ENCODE peak calls at places on chromosomes 7 and 10, in eight cellular contexts. Y is OCI-LY7; N is kidney; K is fibroblast of pulmonary artery; E is CD8-positive, alpha-beta T cell; I is esophagus squamous epithelium; D is hepatocyte; V is AG09319. F is an unnamed sample.

GRCh38 chr7:43647772-43648643 is 65.1 kb downstream of the STK17A start:
- DNase-seq in V (peak), D (peak), Y (peak), K (peak), E (peak), N (peak), I (no peak), F (no peak)

GRCh38 chr10:88832376-88832775 is 19.3 kb downstream of the ANKRD22 start:
- DNase-seq in N (no peak), E (no peak), D (no peak), Y (no peak), I (no peak), V (no peak), K (no peak), F (no peak)

GRCh38 chr7:33862946-33863814 is 42.2 kb upstream of the BMPER start:
- DNase-seq in D (no peak), N (no peak), I (no peak), V (no peak), Y (no peak), K (no peak), E (no peak), F (no peak)

GRCh38 chr10:104318810-104319684 is 19.2 kb downstream of the ITPRIP start:
- DNase-seq in I (no peak), E (no peak), V (no peak), Y (no peak), K (peak), D (peak), N (peak), F (no peak)

GRCh38 chr10:123847686-123848432 is 43.7 kb downstream of the CPXM2 start:
- DNase-seq in N (no peak), Y (no peak), D (peak), K (peak), V (peak), E (no peak), I (no peak), F (no peak)

GRCh38 chr10:131131726-131132561 is 179.6 kb downstream of the TCERG1L start:
- DNase-seq in V (no peak), E (no peak), Y (no peak), N (no peak), D (no peak), K (no peak), I (no peak), F (no peak)

GRCh38 chr7:76386691-76387260 is 22.7 kb downstream of the SSC4D start:
- DNase-seq in E (no peak), Y (no peak), I (no peak), D (no peak), N (no peak), K (no peak), V (no peak), F (no peak)

GRCh38 chr7:78967046-78967445 is 486.4 kb downstream of the MAGI2 start:
- DNase-seq in Y (no peak), K (no peak), I (no peak), N (no peak), E (no peak), V (no peak), D (no peak), F (no peak)

GRCh38 chr10:110446954-110447608 is 50.6 kb upstream of the DUSP5 start:
- DNase-seq in I (no peak), Y (no peak), K (peak), E (no peak), N (no peak), V (peak), D (no peak), F (no peak)

GRCh38 chr7:28718042-28718452 is 240.1 kb downstream of the TRIL start:
- DNase-seq in K (no peak), E (no peak), V (no peak), D (no peak), Y (no peak), I (no peak), N (no peak), F (no peak)

GRCh38 chr10:2813277-2813676 is 254.1 kb upstream of the PFKP start:
- DNase-seq in N (no peak), I (no peak), K (no peak), E (no peak), D (peak), Y (no peak), V (no peak), F (no peak)

GRCh38 chr7:90403174-90404113 is at the start of gene CLDN12:
- DNase-seq in N (peak), E (peak), Y (peak), K (peak), D (peak), V (peak), I (peak), F (peak)

GRCh38 chr7:106110885-106111670 is 1.0 kb downstream of the SYPL1 start:
- DNase-seq in D (no peak), I (no peak), E (no peak), N (no peak), Y (peak), V (no peak), K (no peak), F (no peak)

GRCh38 chr7:107180378-107180777 is 11.6 kb downstream of the HBP1 start:
- DNase-seq in Y (no peak), I (no peak), V (peak), N (no peak), E (peak), K (peak), D (peak), F (no peak)

GRCh38 chr7:325811-326210 is 35.8 kb downstream of the FOXL3 start:
- DNase-seq in D (no peak), Y (no peak), V (no peak), N (peak), E (no peak), K (no peak), I (no peak), F (no peak)

GRCh38 chr10:8138471-8138870 is 84.0 kb downstream of the GATA3 start:
- DNase-seq in D (no peak), E (no peak), K (peak), N (no peak), Y (no peak), I (no peak), V (no peak), F (no peak)

GRCh38 chr7:102933763-102934162 is 21.0 kb downstream of the LRRC17 start:
- DNase-seq in N (peak), D (peak), Y (no peak), V (peak), I (no peak), E (no peak), K (peak), F (no peak)

GRCh38 chr7:96380111-96380512 is 58.2 kb upstream of the SLC25A13 start:
- DNase-seq in E (no peak), Y (no peak), V (no peak), K (no peak), D (no peak), I (no peak), N (no peak), F (no peak)

GRCh38 chr10:21315321-21316220 is 209.9 kb downstream of the SKIDA1 start:
- DNase-seq in K (peak), E (no peak), N (peak), I (no peak), D (peak), V (peak), Y (no peak), F (no peak)

DNA sequence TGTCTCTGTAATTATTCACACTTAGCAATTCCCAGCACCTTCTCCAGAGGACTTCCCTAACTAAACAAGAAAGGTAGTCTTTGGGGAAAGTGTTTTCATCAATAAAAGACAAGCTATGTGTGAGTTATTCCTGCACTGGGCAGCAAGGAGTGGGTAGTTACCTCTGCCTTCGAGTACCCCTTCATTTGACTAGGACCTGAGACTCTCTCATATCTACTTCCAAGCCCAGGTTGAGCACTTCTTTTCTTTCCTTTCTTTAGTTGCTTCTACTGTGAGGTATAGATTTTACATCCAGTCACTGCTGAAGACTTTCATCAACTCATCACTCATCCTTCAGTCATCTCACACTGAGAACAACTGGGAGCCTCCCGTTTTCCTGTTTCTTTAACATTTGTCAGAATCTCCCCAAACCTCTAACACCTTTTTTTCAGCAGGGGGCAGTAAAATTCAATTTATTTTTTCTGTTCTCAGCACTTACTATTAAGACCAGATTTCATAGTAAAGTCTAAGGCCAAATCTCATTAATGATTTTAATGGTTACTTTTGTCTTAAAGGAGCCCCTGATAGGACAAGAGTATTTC is 80.1 kb upstream of the PRSS1 start:
- DNase-seq in K (peak), Y (peak), N (no peak), I (no peak), D (peak), E (no peak), V (no peak), F (no peak)
- TF ChIP-seq CTCF in K (peak), Y (peak), N (no peak), I (no peak), D (peak), E (peak), V (peak), F (peak)

GRCh38 chr10:29533696-29534285 is 101.0 kb downstream of the SVIL start:
- DNase-seq in K (no peak), E (no peak), D (no peak), I (no peak), Y (no peak), N (no peak), V (no peak), F (no peak)

GRCh38 chr10:29534590-29534989 is 100.2 kb downstream of the SVIL start:
- DNase-seq in I (no peak), V (no peak), Y (no peak), K (no peak), E (no peak), D (no peak), N (no peak), F (no peak)

GRCh38 chr10:29535778-29536459 is 98.9 kb downstream of the SVIL start:
- DNase-seq in E (no peak), D (no peak), N (no peak), V (no peak), Y (no peak), K (no peak), I (no peak), F (no peak)

GRCh38 chr10:29533046-29533445 is 101.7 kb downstream of the SVIL start:
- DNase-seq in N (no peak), D (no peak), K (no peak), Y (no peak), I (no peak), E (no peak), V (no peak), F (no peak)

DNA sequence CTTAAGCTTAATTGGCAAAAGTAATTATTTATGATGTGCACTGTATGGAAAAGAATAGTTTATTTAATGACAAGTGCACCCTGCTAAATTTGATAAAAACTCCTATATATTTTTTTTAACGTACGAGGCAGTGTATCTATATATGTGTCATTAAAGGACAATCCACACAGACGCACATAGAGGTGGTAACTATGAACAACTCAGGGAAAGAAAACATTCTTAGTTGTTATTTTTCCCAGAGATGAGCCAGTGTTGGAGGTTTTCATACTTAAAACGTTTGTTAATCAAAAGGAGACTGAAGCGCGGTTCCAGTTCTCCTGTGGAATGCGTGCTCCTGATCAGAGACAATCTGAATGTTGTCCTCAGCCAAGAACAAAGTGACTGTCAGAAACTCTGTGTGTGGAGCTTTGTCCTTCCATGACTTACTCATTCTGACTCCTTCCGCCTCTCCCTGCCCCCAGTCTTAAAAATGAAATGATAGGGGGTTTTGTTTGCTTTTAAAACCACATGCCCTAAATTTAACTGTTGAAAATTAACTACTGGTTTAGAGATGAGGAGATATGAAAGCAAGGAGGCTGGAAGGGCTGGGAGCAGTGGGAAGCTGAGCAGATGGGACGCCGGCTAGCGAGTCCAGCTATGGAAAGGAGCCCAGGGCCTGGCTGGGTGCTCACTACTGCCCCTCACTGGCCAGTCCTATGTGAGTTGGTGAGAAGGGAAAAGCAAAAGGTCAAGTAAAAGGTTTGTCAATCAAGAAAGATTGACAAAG is 99.6 kb downstream of the SVIL start:
- DNase-seq in V (peak), Y (no peak), D (peak), K (peak), I (no peak), E (no peak), N (peak), F (peak)
- TF ChIP-seq CTCF in V (peak), Y (peak), D (peak), K (peak), I (no peak), E (no peak), N (peak), F (peak)

DNA sequence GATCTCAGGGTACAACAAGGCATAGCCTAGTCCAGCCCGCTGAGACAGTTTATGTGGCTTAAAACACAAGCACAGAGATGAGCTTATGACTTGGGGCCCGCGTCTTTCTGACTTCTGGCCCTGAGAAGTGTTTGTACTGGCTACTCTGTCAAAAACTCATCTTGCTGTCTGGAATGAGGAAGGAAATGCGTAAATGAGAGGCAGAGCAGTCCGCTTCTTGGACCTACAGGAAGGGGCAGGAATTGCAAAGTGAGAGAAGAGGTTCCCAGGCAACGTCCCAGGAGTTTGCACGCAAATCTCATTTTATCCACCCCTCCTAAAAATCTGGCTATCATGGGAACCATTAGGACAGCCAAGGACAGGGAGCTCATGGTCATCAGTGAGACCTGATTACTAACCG is 5.5 kb downstream of the ANXA11 start:
- DNase-seq in V (peak), I (no peak), E (no peak), N (no peak), Y (no peak), K (peak), D (peak), F (no peak)
- TF ChIP-seq CTCF in V (peak), I (peak), E (no peak), N (no peak), Y (no peak), K (peak), D (no peak), F (no peak)

GRCh38 chr10:60963441-60964256 is 19.7 kb upstream of the RHOBTB1 start:
- DNase-seq in K (peak), E (no peak), N (no peak), I (no peak), V (no peak), D (no peak), Y (no peak), F (no peak)

GRCh38 chr10:60962946-60963345 is 19.0 kb upstream of the RHOBTB1 start:
- DNase-seq in I (no peak), E (no peak), N (no peak), K (peak), Y (no peak), V (no peak), D (no peak), F (no peak)

GRCh38 chr10:60967260-60967659 is 23.3 kb upstream of the RHOBTB1 start:
- DNase-seq in V (no peak), Y (no peak), D (no peak), N (no peak), K (no peak), I (no peak), E (no peak), F (no peak)

GRCh38 chr10:60967854-60968484 is 24.0 kb upstream of the RHOBTB1 start:
- DNase-seq in K (no peak), E (no peak), Y (no peak), N (no peak), I (no peak), D (no peak), V (no peak), F (no peak)

DNA sequence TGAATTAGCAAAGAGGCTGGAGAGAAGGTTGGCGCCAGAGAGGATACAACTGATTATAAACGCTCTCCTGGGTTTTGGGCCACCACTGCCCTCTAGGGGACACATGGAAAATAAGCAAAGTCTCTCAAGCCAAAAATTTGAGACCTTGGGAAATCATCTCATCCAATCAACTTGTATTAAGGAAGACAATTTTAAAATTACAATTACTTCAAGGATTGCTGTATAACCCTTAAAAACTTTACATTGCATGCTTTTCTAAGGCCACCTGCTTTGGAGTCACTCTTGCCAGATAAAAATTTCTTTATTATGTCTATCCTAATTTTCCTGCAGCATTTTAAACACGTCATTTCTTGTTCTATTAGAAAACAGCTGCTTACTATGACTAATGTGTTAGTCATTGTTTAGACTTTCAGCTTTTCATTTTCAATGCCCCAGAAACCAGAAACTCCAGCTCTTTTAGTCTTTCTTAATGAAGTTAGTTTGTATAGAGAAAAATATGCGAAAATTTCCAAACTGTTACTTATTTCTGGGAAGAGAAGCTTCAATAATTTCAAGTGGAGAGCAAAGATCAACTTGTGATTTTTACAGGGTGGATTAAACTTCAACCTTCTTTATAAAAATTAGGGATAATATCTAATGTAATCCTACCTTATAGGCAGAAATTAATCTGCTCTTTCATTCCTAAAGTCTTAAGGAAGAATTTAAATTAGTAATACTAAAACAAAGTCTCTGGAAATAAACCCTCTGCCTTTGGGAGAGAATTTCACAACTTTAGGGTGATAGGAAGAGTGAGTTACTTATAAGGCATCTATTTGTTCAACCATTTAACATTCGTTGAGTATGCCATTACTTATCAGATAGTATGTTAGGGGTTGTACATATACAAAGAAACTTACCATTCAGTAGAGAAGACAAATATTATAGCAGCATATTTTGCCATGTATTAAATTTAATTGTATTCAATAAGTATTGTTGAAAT is 20.6 kb upstream of the RHOBTB1 start:
- DNase-seq in K (peak), D (peak), E (peak), I (no peak), N (peak), Y (peak), V (peak), F (peak)
- TF ChIP-seq CTCF in K (peak), D (peak), E (peak), I (peak), N (peak), Y (peak), V (peak), F (peak)

GRCh38 chr7:55432937-55433784 is 68.0 kb downstream of the LANCL2 start:
- DNase-seq in D (peak), Y (peak), K (peak), I (no peak), N (no peak), V (peak), E (no peak), F (no peak)
- TF ChIP-seq CTCF in D (peak), Y (peak), K (peak), I (peak), N (peak), V (peak), E (peak), F (peak)

GRCh38 chr10:71505862-71506261 is 109.1 kb downstream of the CDH23 start:
- DNase-seq in Y (no peak), E (no peak), N (no peak), V (no peak), D (no peak), K (no peak), I (no peak), F (no peak)
- TF ChIP-seq CTCF in Y (no peak), E (no peak), N (no peak), V (no peak), D (no peak), K (no peak), I (no peak), F (no peak)

DNA sequence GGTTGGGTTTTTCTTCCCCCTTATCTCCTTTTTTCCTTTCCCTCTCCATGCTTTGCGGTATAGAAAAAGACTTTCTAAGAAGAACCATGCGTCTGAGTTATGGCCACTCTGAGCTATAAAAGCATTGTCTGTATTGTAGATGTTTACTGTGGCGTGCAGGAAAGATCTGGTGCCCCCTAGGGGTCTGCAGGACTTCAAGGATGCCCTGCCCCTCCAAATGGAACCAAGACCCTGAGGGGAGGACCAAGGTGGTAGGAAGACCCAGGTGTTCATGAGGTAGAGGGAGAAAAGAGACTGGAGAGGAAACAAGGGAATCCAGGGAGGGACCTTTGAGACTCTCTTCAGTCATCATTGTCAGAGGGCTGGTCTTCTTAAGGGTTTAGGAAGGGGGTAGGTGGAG is 68.8 kb downstream of the CYP26A1 start:
- DNase-seq in N (no peak), V (no peak), E (no peak), Y (no peak), K (no peak), I (no peak), D (no peak), F (no peak)
- TF ChIP-seq CTCF in N (no peak), V (no peak), E (no peak), Y (peak), K (no peak), I (no peak), D (no peak), F (no peak)

GRCh38 chr10:46992794-46993552 is 81.7 kb downstream of the PTPN20 start:
- DNase-seq in Y (peak), V (peak), D (peak), N (peak), I (no peak), E (no peak), K (peak), F (no peak)
- TF ChIP-seq CTCF in Y (peak), V (peak), D (peak), N (peak), I (no peak), E (no peak), K (peak), F (peak)

GRCh38 chr7:67625257-67625713 is 628.7 kb downstream of the TYW1 start:
- DNase-seq in I (no peak), V (peak), E (no peak), N (peak), D (peak), Y (peak), K (peak), F (peak)
- TF ChIP-seq CTCF in I (peak), V (peak), E (peak), N (peak), D (peak), Y (peak), K (peak), F (peak)

F was measured in progenitor cell of endocrine pancreas.